ENCODE peak calls at places on chromosomes 6 and 20, in ten cellular contexts. I, F, Q, S, V, G, Y, P, K and O are unnamed samples.

GRCh38 chr6:30556714-30556963 is 350 bp upstream of the GNL1 start:
- DNase-seq in I (no peak), F (no peak), Q (no peak), S (peak; percentile 81), V (no peak), G (peak; percentile 97), Y (peak; percentile 94), P (no peak), K (no peak), O (no peak)

GRCh38 chr6:54624779-54625178 is 221.8 kb upstream of the FAM83B start:
- DNase-seq in I (peak; percentile 76), F (no peak), Q (no peak), S (no peak), V (no peak), G (no peak), Y (no peak), P (no peak), K (peak; percentile 34), O (no peak)

GRCh38 chr6:147087641-147088040 is 116.6 kb upstream of the STXBP5 start:
- DNase-seq in I (no peak), F (no peak), Q (no peak), S (no peak), V (no peak), G (no peak), Y (no peak), P (no peak), K (no peak), O (no peak)

GRCh38 chr6:150541587-150541986 is 58.1 kb upstream of the PLEKHG1 start:
- DNase-seq in I (no peak), F (no peak), Q (no peak), S (no peak), V (no peak), G (no peak), Y (no peak), P (no peak), K (no peak), O (no peak)

GRCh38 chr6:169224185-169224695 is 29.4 kb downstream of the THBS2 start:
- DNase-seq in I (peak; percentile 92), F (no peak), Q (no peak), S (no peak), V (no peak), G (peak; percentile 21), Y (no peak), P (no peak), K (peak; percentile 31), O (no peak)

GRCh38 chr20:63787302-63787701 is 43.8 kb downstream of the ZBTB46 start:
- DNase-seq in I (no peak), F (no peak), Q (no peak), S (no peak), V (no peak), G (no peak), Y (no peak), P (no peak), K (no peak), O (no peak)

GRCh38 chr6:135474362-135474761 is 23.2 kb downstream of the AHI1 start:
- DNase-seq in I (no peak), F (no peak), Q (no peak), S (no peak), V (no peak), G (no peak), Y (no peak), P (no peak), K (no peak), O (no peak)

GRCh38 chr6:44176935-44177509 is 18.4 kb downstream of the CAPN11 start:
- DNase-seq in I (no peak), F (no peak), Q (peak; percentile 18), S (no peak), V (no peak), G (peak; percentile 77), Y (no peak), P (no peak), K (no peak), O (no peak)

GRCh38 chr6:106146852-106147351 is 60.8 kb downstream of the PRDM1 start:
- DNase-seq in I (peak; percentile 34), F (no peak), Q (no peak), S (no peak), V (no peak), G (no peak), Y (no peak), P (no peak), K (no peak), O (no peak)

GRCh38 chr6:168179702-168180382 is 100.8 kb upstream of the FRMD1 start:
- DNase-seq in I (no peak), F (no peak), Q (no peak), S (no peak), V (no peak), G (peak; percentile 16), Y (no peak), P (no peak), K (no peak), O (no peak)

GRCh38 chr6:166411721-166412151 is 29.0 kb upstream of the MPC1 start:
- DNase-seq in I (no peak), F (no peak), Q (no peak), S (no peak), V (no peak), G (peak; percentile 64), Y (peak; percentile 59), P (no peak), K (no peak), O (no peak)

GRCh38 chr6:37709250-37709931 is 11.7 kb upstream of the MDGA1 start:
- DNase-seq in I (no peak), F (no peak), Q (no peak), S (no peak), V (no peak), G (no peak), Y (no peak), P (no peak), K (no peak), O (no peak)

GRCh38 chr6:52725530-52726192 is 37.6 kb downstream of the GSTA2 start:
- DNase-seq in I (peak; percentile 28), F (no peak), Q (no peak), S (no peak), V (no peak), G (no peak), Y (no peak), P (no peak), K (no peak), O (no peak)

GRCh38 chr20:57350086-57350710 is 857 bp upstream of the RAE1 start:
- DNase-seq in I (peak; percentile 23), F (no peak), Q (no peak), S (no peak), V (no peak), G (no peak), Y (no peak), P (no peak), K (no peak), O (no peak)

GRCh38 chr6:16684896-16685554 is 76.2 kb downstream of the ATXN1 start:
- DNase-seq in I (peak; percentile 82), F (no peak), Q (peak; percentile 65), S (no peak), V (no peak), G (peak; percentile 74), Y (peak; percentile 30), P (no peak), K (peak; percentile 56), O (no peak)

GRCh38 chr20:36571564-36572504 is 1.6 kb upstream of the TGIF2 start:
- DNase-seq in I (no peak), F (no peak), Q (no peak), S (no peak), V (no peak), G (no peak), Y (no peak), P (no peak), K (no peak), O (no peak)

GRCh38 chr20:59317332-59317731 is 16.9 kb downstream of the EDN3 start:
- DNase-seq in I (no peak), F (no peak), Q (no peak), S (no peak), V (no peak), G (no peak), Y (no peak), P (no peak), K (no peak), O (no peak)

GRCh38 chr6:57265755-57266221 is 43.7 kb upstream of the RAB23 start:
- DNase-seq in I (peak; percentile 72), F (no peak), Q (no peak), S (no peak), V (no peak), G (no peak), Y (no peak), P (no peak), K (no peak), O (no peak)

GRCh38 chr20:61345656-61346055 is 93.6 kb downstream of the CDH4 start:
- DNase-seq in I (no peak), F (no peak), Q (no peak), S (no peak), V (no peak), G (no peak), Y (no peak), P (no peak), K (no peak), O (no peak)

GRCh38 chr6:166173292-166173951 is 5.8 kb upstream of the TBXT start:
- DNase-seq in I (no peak), F (no peak), Q (no peak), S (no peak), V (no peak), G (no peak), Y (no peak), P (no peak), K (no peak), O (no peak)

GRCh38 chr6:135974416-135974815 is 122.9 kb downstream of the PDE7B start:
- DNase-seq in I (no peak), F (no peak), Q (no peak), S (no peak), V (no peak), G (no peak), Y (no peak), P (no peak), K (no peak), O (no peak)

GRCh38 chr6:44128020-44128917 is 915 bp downstream of the TMEM63B start:
- DNase-seq in I (no peak), F (no peak), Q (peak; percentile 18), S (peak; percentile 67), V (no peak), G (no peak), Y (peak; percentile 26), P (no peak), K (no peak), O (peak; percentile 8)

GRCh38 chr6:11953641-11954040 is 58.5 kb upstream of the HIVEP1 start:
- DNase-seq in I (no peak), F (no peak), Q (no peak), S (no peak), V (no peak), G (no peak), Y (no peak), P (no peak), K (no peak), O (no peak)

GRCh38 chr6:63410435-63411426 is 90.9 kb upstream of the LGSN start:
- DNase-seq in I (no peak), F (no peak), Q (no peak), S (no peak), V (no peak), G (no peak), Y (no peak), P (no peak), K (no peak), O (no peak)

GRCh38 chr6:1027109-1027794 is 284.6 kb upstream of the FOXQ1 start:
- DNase-seq in I (peak; percentile 79), F (no peak), Q (no peak), S (no peak), V (no peak), G (no peak), Y (no peak), P (no peak), K (peak; percentile 26), O (no peak)

GRCh38 chr6:83047065-83047754 is 18.4 kb downstream of the UBE3D start:
- DNase-seq in I (no peak), F (no peak), Q (no peak), S (no peak), V (no peak), G (no peak), Y (no peak), P (no peak), K (no peak), O (no peak)

GRCh38 chr6:167766986-167767714 is 59.6 kb upstream of the AFDN start:
- DNase-seq in I (no peak), F (no peak), Q (no peak), S (no peak), V (no peak), G (no peak), Y (no peak), P (no peak), K (no peak), O (no peak)

GRCh38 chr6:13573669-13574110 is 711 bp upstream of the SIRT5 start:
- DNase-seq in I (peak; percentile 46), F (peak; percentile 53), Q (no peak), S (no peak), V (peak; percentile 27), G (peak; percentile 57), Y (peak; percentile 11), P (no peak), K (no peak), O (peak; percentile 18)